ENCODE peak calls at places on chromosomes 12 and 14, in nine cellular contexts. C is left ventricle myocardium inferior, E is HFF-Myc, B is lower leg skin, X is mucosa of descending colon, Z is IMR-90, H is GM12865, S is A549, Y is cardiac fibroblast. A is an unnamed sample.

GRCh38 chr12:102480401-102480800 is at the start of gene IGF1:
- DNase-seq in E (peak; percentile 15), H (no peak), Y (peak; percentile 73), Z (peak; percentile 61), C (no peak), B (no peak), X (no peak), S (no peak), A (peak; percentile 22)

GRCh38 chr12:49733219-49734017 is 7.9 kb upstream of the TMBIM6 start:
- DNase-seq in H (no peak), S (no peak), X (no peak), Z (no peak), Y (no peak), E (no peak), B (no peak), C (no peak), A (no peak)

GRCh38 chr12:117685115-117685926 is 283.5 kb downstream of the KSR2 start:
- DNase-seq in E (peak; percentile 65), Z (no peak), B (peak; percentile 75), Y (no peak), C (no peak), X (peak; percentile 80), H (no peak), S (peak; percentile 95), A (peak; percentile 65)

GRCh38 chr12:11765817-11766794 is 116.6 kb downstream of the ETV6 start:
- DNase-seq in H (peak; percentile 94), Z (peak; percentile 70), X (no peak), C (no peak), E (peak; percentile 30), S (no peak), B (no peak), Y (peak; percentile 94), A (peak; percentile 82)

GRCh38 chr12:62703011-62703380 is 232.0 kb downstream of the PPM1H start:
- DNase-seq in Y (no peak), X (no peak), C (no peak), S (no peak), B (no peak), Z (peak; percentile 83), E (no peak), H (no peak), A (peak; percentile 65)

GRCh38 chr12:114920828-114921579 is 237.0 kb upstream of the TBX3 start:
- DNase-seq in Z (peak; percentile 46), C (no peak), E (no peak), B (no peak), S (no peak), X (no peak), Y (peak; percentile 59), H (no peak), A (peak; percentile 90)

GRCh38 chr14:58769766-58770165 is 132.0 kb downstream of the DACT1 start:
- DNase-seq in H (no peak), X (no peak), Z (no peak), E (no peak), B (no peak), C (no peak), Y (no peak), S (no peak), A (no peak)

GRCh38 chr12:120264511-120265202 is 873 bp downstream of the PXN start:
- DNase-seq in H (no peak), S (no peak), E (no peak), C (no peak), Y (no peak), B (no peak), Z (no peak), X (no peak), A (no peak)

GRCh38 chr14:91229743-91230200 is 14.7 kb downstream of the GPR68 start:
- DNase-seq in E (no peak), X (peak; percentile 57), B (no peak), Z (peak; percentile 61), C (no peak), S (no peak), Y (no peak), H (peak; percentile 94), A (no peak)

GRCh38 chr12:22190969-22191368 is 143.5 kb downstream of the ST8SIA1 start:
- DNase-seq in S (no peak), Y (no peak), Z (no peak), B (no peak), H (no peak), C (no peak), E (no peak), X (no peak), A (no peak)

GRCh38 chr14:59028476-59029202 is 159.8 kb upstream of the DAAM1 start:
- DNase-seq in E (peak; percentile 97), B (peak; percentile 23), X (peak; percentile 67), Y (peak; percentile 88), Z (peak; percentile 97), C (peak; percentile 51), H (peak; percentile 82), S (peak; percentile 37), A (peak; percentile 97)

GRCh38 chr12:132946507-132946820 is 9.6 kb downstream of the ZNF605 start:
- DNase-seq in X (no peak), E (no peak), B (no peak), Z (no peak), H (no peak), S (no peak), Y (no peak), C (no peak), A (no peak)

GRCh38 chr14:105840266-105841021 is 314.1 kb downstream of the TMEM121 start:
- DNase-seq in B (no peak), Y (no peak), S (no peak), E (no peak), Z (no peak), H (no peak), C (no peak), X (no peak), A (no peak)

GRCh38 chr14:68941820-68942219 is 37.3 kb downstream of the ACTN1 start:
- DNase-seq in Y (peak; percentile 91), X (no peak), C (peak; percentile 50), B (peak; percentile 76), S (peak; percentile 82), Z (peak; percentile 90), E (no peak), H (no peak), A (peak; percentile 82)

GRCh38 chr12:105740970-105741725 is 397.6 kb downstream of the NUAK1 start:
- DNase-seq in H (no peak), S (no peak), B (peak; percentile 24), Z (peak; percentile 30), E (no peak), C (peak; percentile 67), Y (peak; percentile 63), X (peak; percentile 5), A (peak; percentile 9)

GRCh38 chr12:62301799-62302133 is 41.6 kb downstream of the USP15 start:
- DNase-seq in E (no peak), X (no peak), B (no peak), H (no peak), Y (no peak), Z (no peak), S (no peak), C (no peak), A (no peak)

GRCh38 chr14:67999693-68000384 is 180.3 kb downstream of the RAD51B start:
- DNase-seq in X (no peak), B (no peak), E (peak; percentile 84), Y (peak; percentile 77), Z (peak; percentile 86), S (peak; percentile 45), H (no peak), C (no peak), A (peak; percentile 48)

GRCh38 chr14:103886304-103887169 is 39.2 kb upstream of the PPP1R13B start:
- DNase-seq in Y (peak; percentile 37), E (no peak), S (no peak), Z (no peak), B (no peak), H (no peak), C (no peak), X (no peak), A (peak; percentile 31)
- TF ChIP-seq CTCF in Y (peak; percentile 46), E (no peak), S (no peak), Z (peak; percentile 33), B (no peak), H (no peak), C (no peak), X (no peak), A (no peak)

GRCh38 chr12:111942557-111942956 is 70.4 kb downstream of the TMEM116 start:
- DNase-seq in S (no peak), X (peak; percentile 82), E (peak; percentile 54), Y (peak; percentile 81), Z (peak; percentile 94), C (no peak), H (no peak), B (no peak), A (peak; percentile 83)
- H3K4me3 ChIP-seq in S (no peak overlapping the region), X (no peak overlapping the region), E (no peak overlapping the region), Y (no peak overlapping the region), Z (no peak overlapping the region), C (no peak overlapping the region), H (no peak overlapping the region), B (no peak overlapping the region), A (no peak overlapping the region)

GRCh38 chr12:14937014-14937413 is 1.3 kb downstream of the ERP27 start:
- DNase-seq in C (no peak), Z (no peak), X (no peak), Y (peak; percentile 34), S (no peak), E (no peak), B (no peak), H (no peak), A (no peak)

GRCh38 chr12:14937689-14938088 is 648 bp downstream of the ERP27 start:
- DNase-seq in Z (no peak), S (no peak), H (peak; percentile 55), X (no peak), E (no peak), Y (no peak), B (no peak), C (no peak), A (no peak)

GRCh38 chr12:14935031-14935430 is 3.3 kb downstream of the ERP27 start:
- DNase-seq in E (no peak), Z (no peak), B (no peak), X (peak; percentile 62), H (no peak), C (no peak), S (no peak), Y (no peak), A (no peak)

GRCh38 chr12:14934511-14934910 is 3.8 kb downstream of the ERP27 start:
- DNase-seq in E (no peak), S (no peak), X (no peak), H (no peak), Y (no peak), B (no peak), C (no peak), Z (no peak), A (no peak)

DNA sequence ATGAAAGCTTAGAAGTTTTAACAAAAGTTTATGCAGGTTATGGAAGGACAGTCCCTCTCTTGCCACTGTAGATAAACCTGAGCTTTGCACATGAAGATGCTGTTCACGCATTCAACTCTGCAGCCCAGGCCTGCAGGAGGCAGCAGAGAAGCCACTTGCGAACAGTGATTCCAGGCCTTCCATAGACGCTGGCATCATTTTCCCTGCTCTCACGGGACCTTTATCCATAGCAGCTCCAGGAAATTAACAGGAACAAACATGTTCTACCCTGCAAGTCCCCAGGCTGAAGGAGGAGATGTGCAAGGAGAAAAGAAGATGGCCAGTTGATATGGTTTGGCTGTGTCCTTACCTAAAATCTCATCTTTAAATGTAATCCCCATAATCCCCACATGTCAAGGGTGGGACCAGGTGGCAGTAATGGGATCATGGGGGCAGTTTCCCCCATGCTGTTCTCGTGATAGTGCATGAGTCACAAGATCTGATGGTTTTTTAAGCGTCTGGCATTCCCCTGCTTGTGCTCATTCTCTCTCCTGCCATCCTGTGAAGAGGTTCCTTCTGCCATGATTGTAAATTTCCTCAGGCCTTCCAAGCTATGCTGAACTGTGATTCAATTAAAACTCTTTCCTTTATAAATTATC is 2.0 kb downstream of the ERP27 start:
- DNase-seq in H (no peak), B (no peak), C (no peak), S (no peak), Y (no peak), E (no peak), X (no peak), Z (no peak), A (no peak)
- TF ChIP-seq CTCF in H (peak; percentile 22), B (no peak), C (peak; percentile 40), S (no peak), Y (peak; percentile 29), E (peak; percentile 34), X (no peak), Z (no peak), A (peak; percentile 7)

GRCh38 chr12:77947326-77947725 is 116.6 kb downstream of the NAV3 start:
- DNase-seq in H (no peak), Z (peak; percentile 83), E (peak; percentile 65), C (no peak), S (no peak), Y (peak; percentile 71), B (no peak), X (no peak), A (peak; percentile 45)
- H3K4me3 ChIP-seq in H (no peak overlapping the region), Z (no peak overlapping the region), E (no peak overlapping the region), C (no peak overlapping the region), S (peak overlapping the region; percentile 5), Y (no peak overlapping the region), B (no peak overlapping the region), X (no peak overlapping the region), A (peak overlapping the region; percentile 11)

A was measured in foreskin fibroblast.